ENCODE peak calls at places on chromosomes 6 and 20, in four cellular contexts. Z is endothelial cell of umbilical vein, V is mucosa of descending colon, I is NCI-H2171 treated with DMSO at 0.1 percent for 48 hours. A is an unnamed sample.

GRCh38 chr20:50580842-50581544 is 70.8 kb downstream of the PTPN1 start:
- DNase-seq in Z (no peak), V (no peak), I (no peak), A (no peak)

GRCh38 chr6:42374027-42374669 is 77.6 kb downstream of the TRERF1 start:
- DNase-seq in Z (no peak), I (no peak), V (no peak), A (no peak)

GRCh38 chr6:36492621-36493020 is 49.8 kb downstream of the KCTD20 start:
- DNase-seq in Z (no peak), V (no peak), I (no peak), A (no peak)

GRCh38 chr6:5898563-5898962 is 108.2 kb downstream of the NRN1 start:
- DNase-seq in I (no peak), V (no peak), Z (no peak), A (no peak)

GRCh38 chr6:50655848-50656453 is 57.4 kb upstream of the TFAP2D start:
- DNase-seq in Z (peak; percentile 32), V (no peak), I (peak; percentile 2), A (no peak)

GRCh38 chr6:26016326-26017275 is 54.0 kb downstream of the TRIM38 start:
- DNase-seq in I (no peak), V (no peak), Z (peak; percentile 18), A (no peak)

GRCh38 chr6:166274163-166274562 is 34.0 kb downstream of the PRR18 start:
- DNase-seq in Z (no peak), V (no peak), I (no peak), A (no peak)

GRCh38 chr6:48474764-48475674 is 364.0 kb upstream of the PTCHD4 start:
- DNase-seq in Z (no peak), I (no peak), V (no peak), A (no peak)

GRCh38 chr6:152277826-152278247 is 359.3 kb downstream of the SYNE1 start:
- DNase-seq in V (peak; percentile 46), Z (no peak), I (peak; percentile 61), A (no peak)

GRCh38 chr6:56655250-56655649 is 12.6 kb upstream of the DST start:
- DNase-seq in Z (no peak), V (no peak), I (no peak), A (no peak)

GRCh38 chr6:157887892-157888291 is 64.8 kb downstream of the SNX9 start:
- DNase-seq in I (no peak), Z (no peak), V (no peak), A (no peak)

GRCh38 chr6:73680289-73680688 is 15.7 kb upstream of the CD109 start:
- DNase-seq in Z (no peak), V (no peak), I (no peak), A (no peak)

GRCh38 chr6:33958208-33958862 is 154.5 kb upstream of the MLN start:
- DNase-seq in Z (no peak), V (no peak), I (peak; percentile 98), A (peak; percentile 39)